ENCODE peak calls at places on chromosomes 2 and 18, in nine cellular contexts. One of them, this sample, is unnamed.

GRCh38 chr18:79637921-79638855 is 41.4 kb upstream of the CTDP1 start:
- DNase-seq in body of pancreas: no peak
- DNase-seq in cardiac fibroblast: no peak
- DNase-seq in NCI-H2029 treated with DMSO at 0.1 percent for 48 hours: no peak
- DNase-seq in HL-60: no peak
- DNase-seq in activated T-cell treated with anti-CD3 and anti-CD28 coated beads, Interleukin-2, amount 50 U/mL, for 72 hours: no peak
- DNase-seq in amniotic epithelial cell: no peak
- DNase-seq in stimulated activated CD8-positive, alpha-beta memory T cell treated with anti-CD3 and anti-CD28 coated beads, Interleukin-2, amount 100 ng/mL, for 1 hour: no peak
- DNase-seq in HEK293T: no peak
- DNase-seq in this sample: no peak

GRCh38 chr18:58793361-58793760 is 71.3 kb upstream of the ZNF532 start:
- DNase-seq in NCI-H2029 treated with DMSO at 0.1 percent for 48 hours: no peak
- DNase-seq in HL-60: no peak
- DNase-seq in body of pancreas: no peak
- DNase-seq in activated T-cell treated with anti-CD3 and anti-CD28 coated beads, Interleukin-2, amount 50 U/mL, for 72 hours: no peak
- DNase-seq in HEK293T: no peak
- DNase-seq in cardiac fibroblast: peak; percentile 97
- DNase-seq in stimulated activated CD8-positive, alpha-beta memory T cell treated with anti-CD3 and anti-CD28 coated beads, Interleukin-2, amount 100 ng/mL, for 1 hour: no peak
- DNase-seq in amniotic epithelial cell: peak; percentile 91
- DNase-seq in this sample: peak; percentile 87

GRCh38 chr2:22894761-22895160 is 490.2 kb upstream of the KLHL29 start:
- DNase-seq in activated T-cell treated with anti-CD3 and anti-CD28 coated beads, Interleukin-2, amount 50 U/mL, for 72 hours: no peak
- DNase-seq in NCI-H2029 treated with DMSO at 0.1 percent for 48 hours: no peak
- DNase-seq in stimulated activated CD8-positive, alpha-beta memory T cell treated with anti-CD3 and anti-CD28 coated beads, Interleukin-2, amount 100 ng/mL, for 1 hour: no peak
- DNase-seq in HEK293T: no peak
- DNase-seq in HL-60: no peak
- DNase-seq in body of pancreas: no peak
- DNase-seq in amniotic epithelial cell: no peak
- DNase-seq in cardiac fibroblast: no peak
- DNase-seq in this sample: no peak

GRCh38 chr2:70988151-70988550 is 6.5 kb downstream of the TEX261 start:
- DNase-seq in activated T-cell treated with anti-CD3 and anti-CD28 coated beads, Interleukin-2, amount 50 U/mL, for 72 hours: no peak
- DNase-seq in HL-60: no peak
- DNase-seq in body of pancreas: peak; percentile 57
- DNase-seq in HEK293T: no peak
- DNase-seq in stimulated activated CD8-positive, alpha-beta memory T cell treated with anti-CD3 and anti-CD28 coated beads, Interleukin-2, amount 100 ng/mL, for 1 hour: no peak
- DNase-seq in cardiac fibroblast: no peak
- DNase-seq in NCI-H2029 treated with DMSO at 0.1 percent for 48 hours: no peak
- DNase-seq in amniotic epithelial cell: no peak
- DNase-seq in this sample: no peak

GRCh38 chr2:56299166-56299806 is 115.5 kb downstream of the CCDC85A start:
- DNase-seq in HL-60: no peak
- DNase-seq in HEK293T: no peak
- DNase-seq in stimulated activated CD8-positive, alpha-beta memory T cell treated with anti-CD3 and anti-CD28 coated beads, Interleukin-2, amount 100 ng/mL, for 1 hour: no peak
- DNase-seq in activated T-cell treated with anti-CD3 and anti-CD28 coated beads, Interleukin-2, amount 50 U/mL, for 72 hours: no peak
- DNase-seq in body of pancreas: no peak
- DNase-seq in NCI-H2029 treated with DMSO at 0.1 percent for 48 hours: no peak
- DNase-seq in cardiac fibroblast: peak; percentile 47
- DNase-seq in amniotic epithelial cell: peak; percentile 38
- DNase-seq in this sample: no peak

GRCh38 chr2:176114120-176114929 is 2.3 kb upstream of the HOXD10 start:
- DNase-seq in NCI-H2029 treated with DMSO at 0.1 percent for 48 hours: peak; percentile 85
- DNase-seq in HL-60: no peak
- DNase-seq in body of pancreas: no peak
- DNase-seq in activated T-cell treated with anti-CD3 and anti-CD28 coated beads, Interleukin-2, amount 50 U/mL, for 72 hours: no peak
- DNase-seq in stimulated activated CD8-positive, alpha-beta memory T cell treated with anti-CD3 and anti-CD28 coated beads, Interleukin-2, amount 100 ng/mL, for 1 hour: no peak
- DNase-seq in amniotic epithelial cell: no peak
- DNase-seq in HEK293T: no peak
- DNase-seq in cardiac fibroblast: no peak
- DNase-seq in this sample: peak; percentile 50

GRCh38 chr2:172103471-172104292 is 982 bp upstream of the DLX2 start:
- DNase-seq in body of pancreas: peak; percentile 81
- DNase-seq in stimulated activated CD8-positive, alpha-beta memory T cell treated with anti-CD3 and anti-CD28 coated beads, Interleukin-2, amount 100 ng/mL, for 1 hour: no peak
- DNase-seq in activated T-cell treated with anti-CD3 and anti-CD28 coated beads, Interleukin-2, amount 50 U/mL, for 72 hours: peak; percentile 89
- DNase-seq in amniotic epithelial cell: peak; percentile 78
- DNase-seq in HL-60: peak; percentile 84
- DNase-seq in HEK293T: peak; percentile 82
- DNase-seq in cardiac fibroblast: peak; percentile 92
- DNase-seq in NCI-H2029 treated with DMSO at 0.1 percent for 48 hours: peak; percentile 51
- DNase-seq in this sample: peak; percentile 87

GRCh38 chr2:54366487-54367280 is 89.4 kb upstream of the SPTBN1 start:
- DNase-seq in stimulated activated CD8-positive, alpha-beta memory T cell treated with anti-CD3 and anti-CD28 coated beads, Interleukin-2, amount 100 ng/mL, for 1 hour: no peak
- DNase-seq in NCI-H2029 treated with DMSO at 0.1 percent for 48 hours: no peak
- DNase-seq in HL-60: no peak
- DNase-seq in HEK293T: no peak
- DNase-seq in cardiac fibroblast: peak; percentile 65
- DNase-seq in body of pancreas: no peak
- DNase-seq in activated T-cell treated with anti-CD3 and anti-CD28 coated beads, Interleukin-2, amount 50 U/mL, for 72 hours: no peak
- DNase-seq in amniotic epithelial cell: peak; percentile 11
- DNase-seq in this sample: no peak

GRCh38 chr2:38407111-38407682 is 30.1 kb upstream of the ATL2 start:
- DNase-seq in NCI-H2029 treated with DMSO at 0.1 percent for 48 hours: no peak
- DNase-seq in cardiac fibroblast: no peak
- DNase-seq in activated T-cell treated with anti-CD3 and anti-CD28 coated beads, Interleukin-2, amount 50 U/mL, for 72 hours: no peak
- DNase-seq in body of pancreas: peak; percentile 9
- DNase-seq in amniotic epithelial cell: no peak
- DNase-seq in stimulated activated CD8-positive, alpha-beta memory T cell treated with anti-CD3 and anti-CD28 coated beads, Interleukin-2, amount 100 ng/mL, for 1 hour: no peak
- DNase-seq in HEK293T: no peak
- DNase-seq in HL-60: no peak
- DNase-seq in this sample: peak; percentile 41

GRCh38 chr18:76660571-76661192 is 161.7 kb upstream of the ZNF236 start:
- DNase-seq in NCI-H2029 treated with DMSO at 0.1 percent for 48 hours: no peak
- DNase-seq in activated T-cell treated with anti-CD3 and anti-CD28 coated beads, Interleukin-2, amount 50 U/mL, for 72 hours: no peak
- DNase-seq in cardiac fibroblast: no peak
- DNase-seq in amniotic epithelial cell: no peak
- DNase-seq in stimulated activated CD8-positive, alpha-beta memory T cell treated with anti-CD3 and anti-CD28 coated beads, Interleukin-2, amount 100 ng/mL, for 1 hour: no peak
- DNase-seq in HL-60: no peak
- DNase-seq in body of pancreas: no peak
- DNase-seq in HEK293T: no peak
- DNase-seq in this sample: no peak

GRCh38 chr18:7683753-7684152 is 116.6 kb downstream of the PTPRM start:
- DNase-seq in amniotic epithelial cell: no peak
- DNase-seq in stimulated activated CD8-positive, alpha-beta memory T cell treated with anti-CD3 and anti-CD28 coated beads, Interleukin-2, amount 100 ng/mL, for 1 hour: no peak
- DNase-seq in HL-60: no peak
- DNase-seq in HEK293T: no peak
- DNase-seq in activated T-cell treated with anti-CD3 and anti-CD28 coated beads, Interleukin-2, amount 50 U/mL, for 72 hours: no peak
- DNase-seq in body of pancreas: no peak
- DNase-seq in NCI-H2029 treated with DMSO at 0.1 percent for 48 hours: no peak
- DNase-seq in cardiac fibroblast: no peak
- DNase-seq in this sample: no peak

GRCh38 chr18:76412818-76413565 is 82.0 kb downstream of the ZNF516 start:
- DNase-seq in amniotic epithelial cell: no peak
- DNase-seq in activated T-cell treated with anti-CD3 and anti-CD28 coated beads, Interleukin-2, amount 50 U/mL, for 72 hours: no peak
- DNase-seq in stimulated activated CD8-positive, alpha-beta memory T cell treated with anti-CD3 and anti-CD28 coated beads, Interleukin-2, amount 100 ng/mL, for 1 hour: no peak
- DNase-seq in NCI-H2029 treated with DMSO at 0.1 percent for 48 hours: no peak
- DNase-seq in HEK293T: no peak
- DNase-seq in cardiac fibroblast: peak; percentile 35
- DNase-seq in body of pancreas: no peak
- DNase-seq in HL-60: no peak
- DNase-seq in this sample: peak; percentile 45

GRCh38 chr2:46493241-46493970 is 14.0 kb downstream of the TMEM247 start:
- DNase-seq in NCI-H2029 treated with DMSO at 0.1 percent for 48 hours: no peak
- DNase-seq in amniotic epithelial cell: peak; percentile 78
- DNase-seq in activated T-cell treated with anti-CD3 and anti-CD28 coated beads, Interleukin-2, amount 50 U/mL, for 72 hours: peak; percentile 35
- DNase-seq in stimulated activated CD8-positive, alpha-beta memory T cell treated with anti-CD3 and anti-CD28 coated beads, Interleukin-2, amount 100 ng/mL, for 1 hour: no peak
- DNase-seq in body of pancreas: no peak
- DNase-seq in cardiac fibroblast: peak; percentile 75
- DNase-seq in HL-60: no peak
- DNase-seq in HEK293T: no peak
- DNase-seq in this sample: peak; percentile 78

GRCh38 chr2:191145769-191146471 is 4.9 kb downstream of the STAT4 start:
- DNase-seq in HEK293T: no peak
- DNase-seq in stimulated activated CD8-positive, alpha-beta memory T cell treated with anti-CD3 and anti-CD28 coated beads, Interleukin-2, amount 100 ng/mL, for 1 hour: no peak
- DNase-seq in body of pancreas: no peak
- DNase-seq in amniotic epithelial cell: no peak
- DNase-seq in cardiac fibroblast: no peak
- DNase-seq in NCI-H2029 treated with DMSO at 0.1 percent for 48 hours: no peak
- DNase-seq in activated T-cell treated with anti-CD3 and anti-CD28 coated beads, Interleukin-2, amount 50 U/mL, for 72 hours: no peak
- DNase-seq in HL-60: no peak
- DNase-seq in this sample: no peak

GRCh38 chr18:61831071-61831470 is 61.7 kb downstream of the RNF152 start:
- DNase-seq in amniotic epithelial cell: peak; percentile 18
- DNase-seq in NCI-H2029 treated with DMSO at 0.1 percent for 48 hours: no peak
- DNase-seq in stimulated activated CD8-positive, alpha-beta memory T cell treated with anti-CD3 and anti-CD28 coated beads, Interleukin-2, amount 100 ng/mL, for 1 hour: no peak
- DNase-seq in HEK293T: no peak
- DNase-seq in activated T-cell treated with anti-CD3 and anti-CD28 coated beads, Interleukin-2, amount 50 U/mL, for 72 hours: no peak
- DNase-seq in HL-60: no peak
- DNase-seq in cardiac fibroblast: peak; percentile 76
- DNase-seq in body of pancreas: no peak
- DNase-seq in this sample: peak; percentile 37

GRCh38 chr18:35203001-35203553 is 37.8 kb upstream of the ZNF397 start:
- DNase-seq in HEK293T: no peak
- DNase-seq in HL-60: no peak
- DNase-seq in body of pancreas: no peak
- DNase-seq in amniotic epithelial cell: peak; percentile 11
- DNase-seq in NCI-H2029 treated with DMSO at 0.1 percent for 48 hours: no peak
- DNase-seq in stimulated activated CD8-positive, alpha-beta memory T cell treated with anti-CD3 and anti-CD28 coated beads, Interleukin-2, amount 100 ng/mL, for 1 hour: no peak
- DNase-seq in cardiac fibroblast: no peak
- DNase-seq in activated T-cell treated with anti-CD3 and anti-CD28 coated beads, Interleukin-2, amount 50 U/mL, for 72 hours: no peak
- DNase-seq in this sample: no peak

GRCh38 chr2:98446850-98447249 is 2.2 kb downstream of the INPP4A start:
- DNase-seq in body of pancreas: no peak
- DNase-seq in activated T-cell treated with anti-CD3 and anti-CD28 coated beads, Interleukin-2, amount 50 U/mL, for 72 hours: no peak
- DNase-seq in stimulated activated CD8-positive, alpha-beta memory T cell treated with anti-CD3 and anti-CD28 coated beads, Interleukin-2, amount 100 ng/mL, for 1 hour: no peak
- DNase-seq in cardiac fibroblast: no peak
- DNase-seq in HL-60: no peak
- DNase-seq in NCI-H2029 treated with DMSO at 0.1 percent for 48 hours: no peak
- DNase-seq in HEK293T: no peak
- DNase-seq in amniotic epithelial cell: no peak
- DNase-seq in this sample: no peak

GRCh38 chr18:46281185-46282176 is 177.3 kb downstream of the HAUS1 start:
- DNase-seq in NCI-H2029 treated with DMSO at 0.1 percent for 48 hours: peak; percentile 50
- DNase-seq in HEK293T: peak; percentile 67
- DNase-seq in cardiac fibroblast: peak; percentile 84
- DNase-seq in body of pancreas: peak; percentile 71
- DNase-seq in activated T-cell treated with anti-CD3 and anti-CD28 coated beads, Interleukin-2, amount 50 U/mL, for 72 hours: peak; percentile 66
- DNase-seq in amniotic epithelial cell: peak; percentile 72
- DNase-seq in stimulated activated CD8-positive, alpha-beta memory T cell treated with anti-CD3 and anti-CD28 coated beads, Interleukin-2, amount 100 ng/mL, for 1 hour: peak; percentile 16
- DNase-seq in HL-60: peak; percentile 46
- DNase-seq in this sample: peak; percentile 77

GRCh38 chr18:13511961-13512572 is 214.3 kb downstream of the FAM210A start:
- DNase-seq in amniotic epithelial cell: no peak
- DNase-seq in HL-60: no peak
- DNase-seq in stimulated activated CD8-positive, alpha-beta memory T cell treated with anti-CD3 and anti-CD28 coated beads, Interleukin-2, amount 100 ng/mL, for 1 hour: no peak
- DNase-seq in NCI-H2029 treated with DMSO at 0.1 percent for 48 hours: no peak
- DNase-seq in body of pancreas: no peak
- DNase-seq in HEK293T: no peak
- DNase-seq in cardiac fibroblast: no peak
- DNase-seq in activated T-cell treated with anti-CD3 and anti-CD28 coated beads, Interleukin-2, amount 50 U/mL, for 72 hours: no peak
- DNase-seq in this sample: no peak

GRCh38 chr2:14524041-14524802 is 108.3 kb upstream of the LRATD1 start:
- DNase-seq in NCI-H2029 treated with DMSO at 0.1 percent for 48 hours: no peak
- DNase-seq in amniotic epithelial cell: peak; percentile 59
- DNase-seq in stimulated activated CD8-positive, alpha-beta memory T cell treated with anti-CD3 and anti-CD28 coated beads, Interleukin-2, amount 100 ng/mL, for 1 hour: no peak
- DNase-seq in cardiac fibroblast: peak; percentile 68
- DNase-seq in activated T-cell treated with anti-CD3 and anti-CD28 coated beads, Interleukin-2, amount 50 U/mL, for 72 hours: no peak
- DNase-seq in body of pancreas: no peak
- DNase-seq in HEK293T: no peak
- DNase-seq in HL-60: no peak
- DNase-seq in this sample: peak; percentile 67

GRCh38 chr18:2197945-2198344 is 373.4 kb downstream of the METTL4 start:
- DNase-seq in activated T-cell treated with anti-CD3 and anti-CD28 coated beads, Interleukin-2, amount 50 U/mL, for 72 hours: no peak
- DNase-seq in stimulated activated CD8-positive, alpha-beta memory T cell treated with anti-CD3 and anti-CD28 coated beads, Interleukin-2, amount 100 ng/mL, for 1 hour: no peak
- DNase-seq in HEK293T: no peak
- DNase-seq in HL-60: no peak
- DNase-seq in body of pancreas: no peak
- DNase-seq in cardiac fibroblast: no peak
- DNase-seq in NCI-H2029 treated with DMSO at 0.1 percent for 48 hours: no peak
- DNase-seq in amniotic epithelial cell: no peak
- DNase-seq in this sample: no peak

GRCh38 chr2:42928692-42929576 is 136.6 kb upstream of the HAAO start:
- DNase-seq in HL-60: no peak
- DNase-seq in HEK293T: peak; percentile 54
- DNase-seq in body of pancreas: peak; percentile 71
- DNase-seq in cardiac fibroblast: peak; percentile 54
- DNase-seq in amniotic epithelial cell: peak; percentile 33
- DNase-seq in NCI-H2029 treated with DMSO at 0.1 percent for 48 hours: no peak
- DNase-seq in stimulated activated CD8-positive, alpha-beta memory T cell treated with anti-CD3 and anti-CD28 coated beads, Interleukin-2, amount 100 ng/mL, for 1 hour: no peak
- DNase-seq in activated T-cell treated with anti-CD3 and anti-CD28 coated beads, Interleukin-2, amount 50 U/mL, for 72 hours: no peak
- DNase-seq in this sample: peak; percentile 61

GRCh38 chr2:232329716-232330067 is 48.9 kb upstream of the ALPP start:
- DNase-seq in stimulated activated CD8-positive, alpha-beta memory T cell treated with anti-CD3 and anti-CD28 coated beads, Interleukin-2, amount 100 ng/mL, for 1 hour: no peak
- DNase-seq in body of pancreas: peak; percentile 2
- DNase-seq in cardiac fibroblast: no peak
- DNase-seq in NCI-H2029 treated with DMSO at 0.1 percent for 48 hours: no peak
- DNase-seq in amniotic epithelial cell: no peak
- DNase-seq in activated T-cell treated with anti-CD3 and anti-CD28 coated beads, Interleukin-2, amount 50 U/mL, for 72 hours: no peak
- DNase-seq in HEK293T: no peak
- DNase-seq in HL-60: no peak
- DNase-seq in this sample: no peak

GRCh38 chr18:44626807-44627206 is 53.9 kb upstream of the SETBP1 start:
- DNase-seq in NCI-H2029 treated with DMSO at 0.1 percent for 48 hours: no peak
- DNase-seq in HEK293T: no peak
- DNase-seq in HL-60: no peak
- DNase-seq in activated T-cell treated with anti-CD3 and anti-CD28 coated beads, Interleukin-2, amount 50 U/mL, for 72 hours: no peak
- DNase-seq in body of pancreas: no peak
- DNase-seq in stimulated activated CD8-positive, alpha-beta memory T cell treated with anti-CD3 and anti-CD28 coated beads, Interleukin-2, amount 100 ng/mL, for 1 hour: no peak
- DNase-seq in amniotic epithelial cell: no peak
- DNase-seq in cardiac fibroblast: peak; percentile 37
- DNase-seq in this sample: peak; percentile 12

GRCh38 chr2:193703411-193703810 is 1508.7 kb upstream of the TMEFF2 start:
- DNase-seq in cardiac fibroblast: peak; percentile 64
- DNase-seq in activated T-cell treated with anti-CD3 and anti-CD28 coated beads, Interleukin-2, amount 50 U/mL, for 72 hours: no peak
- DNase-seq in HL-60: no peak
- DNase-seq in NCI-H2029 treated with DMSO at 0.1 percent for 48 hours: no peak
- DNase-seq in body of pancreas: no peak
- DNase-seq in HEK293T: no peak
- DNase-seq in stimulated activated CD8-positive, alpha-beta memory T cell treated with anti-CD3 and anti-CD28 coated beads, Interleukin-2, amount 100 ng/mL, for 1 hour: no peak
- DNase-seq in amniotic epithelial cell: no peak
- DNase-seq in this sample: no peak

GRCh38 chr2:25228848-25229674 is 60.7 kb upstream of the POMC start:
- DNase-seq in cardiac fibroblast: peak; percentile 83
- DNase-seq in activated T-cell treated with anti-CD3 and anti-CD28 coated beads, Interleukin-2, amount 50 U/mL, for 72 hours: no peak
- DNase-seq in HEK293T: peak; percentile 90
- DNase-seq in NCI-H2029 treated with DMSO at 0.1 percent for 48 hours: peak; percentile 28
- DNase-seq in stimulated activated CD8-positive, alpha-beta memory T cell treated with anti-CD3 and anti-CD28 coated beads, Interleukin-2, amount 100 ng/mL, for 1 hour: no peak
- DNase-seq in amniotic epithelial cell: peak; percentile 58
- DNase-seq in body of pancreas: peak; percentile 82
- DNase-seq in HL-60: peak; percentile 49
- DNase-seq in this sample: peak; percentile 73

GRCh38 chr2:9768388-9768787 is 74.9 kb upstream of the TAF1B start:
- DNase-seq in stimulated activated CD8-positive, alpha-beta memory T cell treated with anti-CD3 and anti-CD28 coated beads, Interleukin-2, amount 100 ng/mL, for 1 hour: no peak
- DNase-seq in body of pancreas: peak; percentile 88
- DNase-seq in HL-60: no peak
- DNase-seq in cardiac fibroblast: no peak
- DNase-seq in HEK293T: peak; percentile 37
- DNase-seq in NCI-H2029 treated with DMSO at 0.1 percent for 48 hours: peak; percentile 10
- DNase-seq in activated T-cell treated with anti-CD3 and anti-CD28 coated beads, Interleukin-2, amount 50 U/mL, for 72 hours: no peak
- DNase-seq in amniotic epithelial cell: peak; percentile 40
- DNase-seq in this sample: no peak

GRCh38 chr2:132766573-132766972 is 96.6 kb upstream of the LYPD1 start:
- DNase-seq in NCI-H2029 treated with DMSO at 0.1 percent for 48 hours: peak; percentile 44
- DNase-seq in stimulated activated CD8-positive, alpha-beta memory T cell treated with anti-CD3 and anti-CD28 coated beads, Interleukin-2, amount 100 ng/mL, for 1 hour: no peak
- DNase-seq in activated T-cell treated with anti-CD3 and anti-CD28 coated beads, Interleukin-2, amount 50 U/mL, for 72 hours: no peak
- DNase-seq in cardiac fibroblast: no peak
- DNase-seq in amniotic epithelial cell: no peak
- DNase-seq in body of pancreas: peak; percentile 9
- DNase-seq in HL-60: no peak
- DNase-seq in HEK293T: no peak
- DNase-seq in this sample: no peak

GRCh38 chr2:69716555-69717120 is 25.3 kb upstream of the ANXA4 start:
- DNase-seq in activated T-cell treated with anti-CD3 and anti-CD28 coated beads, Interleukin-2, amount 50 U/mL, for 72 hours: no peak
- DNase-seq in body of pancreas: no peak
- DNase-seq in HEK293T: no peak
- DNase-seq in NCI-H2029 treated with DMSO at 0.1 percent for 48 hours: no peak
- DNase-seq in cardiac fibroblast: peak; percentile 55
- DNase-seq in stimulated activated CD8-positive, alpha-beta memory T cell treated with anti-CD3 and anti-CD28 coated beads, Interleukin-2, amount 100 ng/mL, for 1 hour: no peak
- DNase-seq in HL-60: no peak
- DNase-seq in amniotic epithelial cell: peak; percentile 31
- DNase-seq in this sample: no peak

GRCh38 chr18:8828798-8829197 is 123.4 kb downstream of the MTCL1 start:
- DNase-seq in NCI-H2029 treated with DMSO at 0.1 percent for 48 hours: no peak
- DNase-seq in HEK293T: no peak
- DNase-seq in stimulated activated CD8-positive, alpha-beta memory T cell treated with anti-CD3 and anti-CD28 coated beads, Interleukin-2, amount 100 ng/mL, for 1 hour: no peak
- DNase-seq in activated T-cell treated with anti-CD3 and anti-CD28 coated beads, Interleukin-2, amount 50 U/mL, for 72 hours: no peak
- DNase-seq in amniotic epithelial cell: no peak
- DNase-seq in cardiac fibroblast: no peak
- DNase-seq in body of pancreas: no peak
- DNase-seq in HL-60: no peak
- DNase-seq in this sample: no peak

GRCh38 chr2:223501604-223502003 is 100.6 kb downstream of the SCG2 start:
- DNase-seq in amniotic epithelial cell: no peak
- DNase-seq in cardiac fibroblast: no peak
- DNase-seq in HL-60: no peak
- DNase-seq in HEK293T: no peak
- DNase-seq in body of pancreas: no peak
- DNase-seq in stimulated activated CD8-positive, alpha-beta memory T cell treated with anti-CD3 and anti-CD28 coated beads, Interleukin-2, amount 100 ng/mL, for 1 hour: no peak
- DNase-seq in NCI-H2029 treated with DMSO at 0.1 percent for 48 hours: peak; percentile 27
- DNase-seq in activated T-cell treated with anti-CD3 and anti-CD28 coated beads, Interleukin-2, amount 50 U/mL, for 72 hours: no peak
- DNase-seq in this sample: no peak

This sample was measured in fibroblast of villous mesenchyme.